ENCODE peak calls at places on chromosomes 13 and 19, in five cellular contexts. H is NCI-H2029; Q is tibial nerve; B is GF-D8; A is activated naive CD4-positive, alpha-beta T cell treated with Interleukin-2 at 50 U/mL for 16 hours. W is an unnamed sample.
A peak's percentile ranks its signal among the peaks of the same experiment; 100 is the strongest.

GRCh38 chr19:24040621-24041020 is 46.4 kb upstream of the ZNF254 start:
- DNase-seq in B (no peak), H (no peak), Q (no peak), A (no peak), W (no peak)

GRCh38 chr19:37691881-37692504 is 27.6 kb downstream of the ZNF607 start:
- DNase-seq in Q (peak; percentile 43), A (peak; percentile 80), B (peak; percentile 64), H (peak; percentile 67), W (peak; percentile 89)

GRCh38 chr19:4829001-4829712 is 2.4 kb downstream of the TICAM1 start:
- DNase-seq in Q (no peak), B (peak; percentile 31), A (peak; percentile 2), H (no peak), W (no peak)

GRCh38 chr13:29835280-29836061 is 14.9 kb downstream of the UBL3 start:
- DNase-seq in A (no peak), B (no peak), H (no peak), Q (no peak), W (no peak)

GRCh38 chr19:47377208-47377701 is 28.1 kb downstream of the DHX34 start:
- DNase-seq in H (peak; percentile 66), Q (no peak), B (no peak), A (no peak), W (no peak)

GRCh38 chr13:48112896-48113525 is 18.1 kb upstream of the MED4 start:
- DNase-seq in Q (no peak), B (no peak), A (no peak), H (no peak), W (no peak)

GRCh38 chr13:44758595-44759221 is 182.6 kb upstream of the TSC22D1 start:
- DNase-seq in B (no peak), A (peak; percentile 27), H (peak; percentile 38), Q (no peak), W (peak; percentile 62)

GRCh38 chr13:100275746-100276145 is 186.9 kb downstream of the PCCA start:
- DNase-seq in Q (no peak), H (no peak), A (no peak), B (no peak), W (no peak)

GRCh38 chr19:4437103-4437502 is 20.5 kb downstream of the UBXN6 start:
- DNase-seq in H (no peak), B (no peak), Q (no peak), A (no peak), W (no peak)

GRCh38 chr13:105773887-105774538 is 761.4 kb downstream of the EFNB2 start:
- DNase-seq in A (no peak), B (no peak), H (no peak), Q (no peak), W (peak; percentile 11)

GRCh38 chr13:24821207-24821606 is 57.2 kb downstream of the RNF17 start:
- DNase-seq in B (no peak), Q (no peak), A (no peak), H (no peak), W (no peak)

GRCh38 chr13:110517505-110518149 is 43.9 kb downstream of the RAB20 start:
- DNase-seq in B (no peak), H (no peak), A (no peak), Q (no peak), W (no peak)

GRCh38 chr19:17441241-17442135 is 7.0 kb downstream of the TMEM221 start:
- DNase-seq in B (no peak), H (no peak), Q (no peak), A (peak; percentile 17), W (peak; percentile 29)

GRCh38 chr19:41701401-41702075 is 6.9 kb upstream of the CEACAM5 start:
- DNase-seq in Q (no peak), A (no peak), H (no peak), B (peak; percentile 6), W (no peak)

GRCh38 chr19:55482128-55482961 is 2.6 kb upstream of the NAT14 start:
- DNase-seq in B (no peak), H (no peak), Q (no peak), A (no peak), W (no peak)

GRCh38 chr19:1045247-1045603 is 5.3 kb downstream of the ABCA7 start:
- DNase-seq in Q (no peak), B (no peak), H (peak; percentile 71), A (peak; percentile 66), W (peak; percentile 82)

GRCh38 chr13:41428155-41428554 is 29.2 kb upstream of the RGCC start:
- DNase-seq in H (no peak), A (peak; percentile 21), Q (no peak), B (no peak), W (peak; percentile 49)

GRCh38 chr13:102846261-102847015 is 606 bp downstream of the ERCC5 start:
- DNase-seq in Q (no peak), B (peak; percentile 79), H (no peak), A (peak; percentile 45), W (peak; percentile 67)